ENCODE peak calls at places on chromosomes 4 and X, in nine cellular contexts. One of them, this sample, is unnamed.

GRCh38 chr4:89404530-89404929 is 96.9 kb upstream of the GPRIN3 start:
- DNase-seq in H7: no peak
- DNase-seq in hippocampal formation: no peak
- DNase-seq in activated CD4-positive, alpha-beta T cell treated with anti-CD3 and anti-CD28 coated beads, Interleukin-2, amount 50 U/mL, for 24 hours: no peak
- DNase-seq in stimulated activated CD4-positive, alpha-beta T cell treated with anti-CD3 and anti-CD28 coated beads, Interleukin-1b, Interleukin-23, amount 100 ng/mL, for 48 hours: no peak
- DNase-seq in RKO: no peak
- DNase-seq in CD8-positive, alpha-beta T cell: no peak
- DNase-seq in A172: no peak
- DNase-seq in mesendoderm: no peak
- DNase-seq in this sample: no peak

GRCh38 chr4:111937368-111937767 is 207.9 kb upstream of the FAM241A start:
- DNase-seq in H7: peak; percentile 2
- DNase-seq in hippocampal formation: no peak
- DNase-seq in activated CD4-positive, alpha-beta T cell treated with anti-CD3 and anti-CD28 coated beads, Interleukin-2, amount 50 U/mL, for 24 hours: no peak
- DNase-seq in stimulated activated CD4-positive, alpha-beta T cell treated with anti-CD3 and anti-CD28 coated beads, Interleukin-1b, Interleukin-23, amount 100 ng/mL, for 48 hours: no peak
- DNase-seq in RKO: peak; percentile 67
- DNase-seq in CD8-positive, alpha-beta T cell: no peak
- DNase-seq in A172: peak; percentile 53
- DNase-seq in mesendoderm: peak; percentile 61
- DNase-seq in this sample: no peak

GRCh38 chrX:80229626-80230025 is 190.6 kb upstream of the TENT5D start:
- DNase-seq in H7: no peak
- DNase-seq in hippocampal formation: no peak
- DNase-seq in activated CD4-positive, alpha-beta T cell treated with anti-CD3 and anti-CD28 coated beads, Interleukin-2, amount 50 U/mL, for 24 hours: no peak
- DNase-seq in stimulated activated CD4-positive, alpha-beta T cell treated with anti-CD3 and anti-CD28 coated beads, Interleukin-1b, Interleukin-23, amount 100 ng/mL, for 48 hours: no peak
- DNase-seq in RKO: no peak
- DNase-seq in CD8-positive, alpha-beta T cell: no peak
- DNase-seq in A172: no peak
- DNase-seq in mesendoderm: no peak
- DNase-seq in this sample: no peak

GRCh38 chr4:183987987-183988392 is 82.9 kb downstream of the STOX2 start:
- DNase-seq in H7: peak; percentile 63
- DNase-seq in hippocampal formation: peak; percentile 55
- DNase-seq in activated CD4-positive, alpha-beta T cell treated with anti-CD3 and anti-CD28 coated beads, Interleukin-2, amount 50 U/mL, for 24 hours: no peak
- DNase-seq in stimulated activated CD4-positive, alpha-beta T cell treated with anti-CD3 and anti-CD28 coated beads, Interleukin-1b, Interleukin-23, amount 100 ng/mL, for 48 hours: no peak
- DNase-seq in RKO: peak; percentile 96
- DNase-seq in CD8-positive, alpha-beta T cell: no peak
- DNase-seq in A172: peak; percentile 92
- DNase-seq in mesendoderm: peak; percentile 97
- DNase-seq in this sample: peak; percentile 74

GRCh38 chr4:83112678-83113428 is 1.7 kb downstream of the PLAC8 start:
- DNase-seq in H7: no peak
- DNase-seq in hippocampal formation: no peak
- DNase-seq in activated CD4-positive, alpha-beta T cell treated with anti-CD3 and anti-CD28 coated beads, Interleukin-2, amount 50 U/mL, for 24 hours: no peak
- DNase-seq in stimulated activated CD4-positive, alpha-beta T cell treated with anti-CD3 and anti-CD28 coated beads, Interleukin-1b, Interleukin-23, amount 100 ng/mL, for 48 hours: peak; percentile 45
- DNase-seq in RKO: no peak
- DNase-seq in CD8-positive, alpha-beta T cell: no peak
- DNase-seq in A172: no peak
- DNase-seq in mesendoderm: no peak
- DNase-seq in this sample: no peak

GRCh38 chrX:64204701-64205440 is 637 bp downstream of the AMER1 start:
- DNase-seq in H7: peak; percentile 79
- DNase-seq in hippocampal formation: peak; percentile 52
- DNase-seq in activated CD4-positive, alpha-beta T cell treated with anti-CD3 and anti-CD28 coated beads, Interleukin-2, amount 50 U/mL, for 24 hours: peak; percentile 0
- DNase-seq in stimulated activated CD4-positive, alpha-beta T cell treated with anti-CD3 and anti-CD28 coated beads, Interleukin-1b, Interleukin-23, amount 100 ng/mL, for 48 hours: peak; percentile 1
- DNase-seq in RKO: peak; percentile 55
- DNase-seq in CD8-positive, alpha-beta T cell: no peak
- DNase-seq in A172: peak; percentile 12
- DNase-seq in mesendoderm: peak; percentile 52
- DNase-seq in this sample: peak; percentile 32

GRCh38 chr4:1093391-1094335 is 19.7 kb downstream of the RNF212 start:
- DNase-seq in H7: no peak
- DNase-seq in hippocampal formation: no peak
- DNase-seq in activated CD4-positive, alpha-beta T cell treated with anti-CD3 and anti-CD28 coated beads, Interleukin-2, amount 50 U/mL, for 24 hours: no peak
- DNase-seq in stimulated activated CD4-positive, alpha-beta T cell treated with anti-CD3 and anti-CD28 coated beads, Interleukin-1b, Interleukin-23, amount 100 ng/mL, for 48 hours: no peak
- DNase-seq in RKO: no peak
- DNase-seq in CD8-positive, alpha-beta T cell: no peak
- DNase-seq in A172: no peak
- DNase-seq in mesendoderm: no peak
- DNase-seq in this sample: no peak

GRCh38 chrX:13499736-13500135 is 69.7 kb upstream of the EGFL6 start:
- DNase-seq in H7: no peak
- DNase-seq in hippocampal formation: no peak
- DNase-seq in activated CD4-positive, alpha-beta T cell treated with anti-CD3 and anti-CD28 coated beads, Interleukin-2, amount 50 U/mL, for 24 hours: no peak
- DNase-seq in stimulated activated CD4-positive, alpha-beta T cell treated with anti-CD3 and anti-CD28 coated beads, Interleukin-1b, Interleukin-23, amount 100 ng/mL, for 48 hours: no peak
- DNase-seq in RKO: no peak
- DNase-seq in CD8-positive, alpha-beta T cell: no peak
- DNase-seq in A172: no peak
- DNase-seq in mesendoderm: no peak
- DNase-seq in this sample: no peak

GRCh38 chr4:186621959-186622553 is 66.7 kb upstream of the MTNR1A start:
- DNase-seq in H7: no peak
- DNase-seq in hippocampal formation: no peak
- DNase-seq in activated CD4-positive, alpha-beta T cell treated with anti-CD3 and anti-CD28 coated beads, Interleukin-2, amount 50 U/mL, for 24 hours: no peak
- DNase-seq in stimulated activated CD4-positive, alpha-beta T cell treated with anti-CD3 and anti-CD28 coated beads, Interleukin-1b, Interleukin-23, amount 100 ng/mL, for 48 hours: no peak
- DNase-seq in RKO: no peak
- DNase-seq in CD8-positive, alpha-beta T cell: no peak
- DNase-seq in A172: peak; percentile 86
- DNase-seq in mesendoderm: peak; percentile 75
- DNase-seq in this sample: no peak

GRCh38 chr4:10296730-10297129 is 160.5 kb downstream of the ZNF518B start:
- DNase-seq in H7: no peak
- DNase-seq in hippocampal formation: peak; percentile 59
- DNase-seq in activated CD4-positive, alpha-beta T cell treated with anti-CD3 and anti-CD28 coated beads, Interleukin-2, amount 50 U/mL, for 24 hours: no peak
- DNase-seq in stimulated activated CD4-positive, alpha-beta T cell treated with anti-CD3 and anti-CD28 coated beads, Interleukin-1b, Interleukin-23, amount 100 ng/mL, for 48 hours: no peak
- DNase-seq in RKO: no peak
- DNase-seq in CD8-positive, alpha-beta T cell: no peak
- DNase-seq in A172: no peak
- DNase-seq in mesendoderm: peak; percentile 23
- DNase-seq in this sample: no peak